ENCODE peak calls at places on chromosome 17, in four cellular contexts. R, V, T and L are unnamed samples.

GRCh38 chr17:60231234-60231633 is 81.5 kb downstream of the CA4 start:
- DNase-seq in R (no peak), V (peak; percentile 22), T (peak; percentile 18), L (peak; percentile 41)

GRCh38 chr17:68356520-68356919 is 65.2 kb downstream of the ARSG start:
- DNase-seq in T (no peak), R (no peak), V (no peak), L (no peak)

GRCh38 chr17:75240394-75241142 is 20.8 kb downstream of the GGA3 start:
- DNase-seq in R (peak; percentile 82), T (peak; percentile 58), V (peak; percentile 84), L (peak; percentile 77)

GRCh38 chr17:67276075-67276474 is 31.1 kb upstream of the HELZ start:
- DNase-seq in R (peak; percentile 68), V (peak; percentile 52), T (peak; percentile 51), L (peak; percentile 61)

GRCh38 chr17:73941919-73942530 is 261.5 kb upstream of the RPL38 start:
- DNase-seq in V (no peak), T (no peak), R (no peak), L (no peak)

GRCh38 chr17:80679816-80680215 is 135.2 kb downstream of the RPTOR start:
- DNase-seq in T (no peak), V (no peak), R (no peak), L (no peak)

GRCh38 chr17:59427425-59427921 is 96.0 kb downstream of the YPEL2 start:
- DNase-seq in T (no peak), V (no peak), R (no peak), L (peak; percentile 20)

GRCh38 chr17:34886831-34887230 is 74.4 kb downstream of the CCT6B start:
- DNase-seq in V (peak; percentile 72), T (no peak), R (no peak), L (no peak)

GRCh38 chr17:71975998-71976649 is 144.7 kb upstream of the SOX9 start:
- DNase-seq in R (peak; percentile 14), V (no peak), T (no peak), L (peak; percentile 86)

GRCh38 chr17:64178011-64178825 is 48.3 kb upstream of the ERN1 start:
- DNase-seq in T (peak; percentile 90), V (no peak), R (no peak), L (no peak)

GRCh38 chr17:35612924-35613521 is 25.9 kb downstream of the AP2B1 start:
- DNase-seq in T (peak; percentile 48), V (peak; percentile 56), R (peak; percentile 46), L (peak; percentile 68)

GRCh38 chr17:15392326-15392739 is 50.9 kb upstream of the TEKT3 start:
- DNase-seq in T (no peak), R (no peak), V (no peak), L (peak; percentile 15)

GRCh38 chr17:9236286-9237052 is 215.2 kb downstream of the NTN1 start:
- DNase-seq in T (no peak), V (no peak), R (no peak), L (no peak)

GRCh38 chr17:32127156-32127897 is 15.0 kb upstream of the RHOT1 start:
- DNase-seq in R (peak; percentile 55), T (no peak), V (peak; percentile 80), L (peak; percentile 75)

GRCh38 chr17:7823581-7824001 is 10.4 kb upstream of the KDM6B start:
- DNase-seq in R (no peak), T (no peak), V (no peak), L (no peak)

GRCh38 chr17:44899074-44899782 is at the start of gene EFTUD2:
- DNase-seq in T (peak; percentile 85), V (peak; percentile 92), R (peak; percentile 89), L (peak; percentile 94)

GRCh38 chr17:51647873-51648272 is 387.5 kb downstream of the UTP18 start:
- DNase-seq in V (no peak), R (no peak), T (no peak), L (peak; percentile 84)

GRCh38 chr17:68383443-68384321 is 73.6 kb downstream of the WIPI1 start:
- DNase-seq in R (no peak), V (no peak), T (peak; percentile 99), L (no peak)

GRCh38 chr17:29216856-29217255 is 29.8 kb upstream of the CRYBA1 start:
- DNase-seq in R (no peak), T (no peak), V (no peak), L (no peak)

GRCh38 chr17:29216181-29216580 is 30.5 kb upstream of the CRYBA1 start:
- DNase-seq in V (no peak), R (no peak), T (no peak), L (no peak)

GRCh38 chr17:29214215-29215146 is 32.2 kb upstream of the CRYBA1 start:
- DNase-seq in R (no peak), T (no peak), V (no peak), L (no peak)

GRCh38 chr17:29215174-29215573 is 31.5 kb upstream of the CRYBA1 start:
- DNase-seq in T (no peak), V (no peak), R (no peak), L (no peak)

GRCh38 chr17:29215717-29216116 is 30.9 kb upstream of the CRYBA1 start:
- DNase-seq in R (no peak), T (no peak), V (no peak), L (no peak)
- TF ChIP-seq NR3C1 in R (no peak), T (no peak), V (no peak), L (no peak)

DNA sequence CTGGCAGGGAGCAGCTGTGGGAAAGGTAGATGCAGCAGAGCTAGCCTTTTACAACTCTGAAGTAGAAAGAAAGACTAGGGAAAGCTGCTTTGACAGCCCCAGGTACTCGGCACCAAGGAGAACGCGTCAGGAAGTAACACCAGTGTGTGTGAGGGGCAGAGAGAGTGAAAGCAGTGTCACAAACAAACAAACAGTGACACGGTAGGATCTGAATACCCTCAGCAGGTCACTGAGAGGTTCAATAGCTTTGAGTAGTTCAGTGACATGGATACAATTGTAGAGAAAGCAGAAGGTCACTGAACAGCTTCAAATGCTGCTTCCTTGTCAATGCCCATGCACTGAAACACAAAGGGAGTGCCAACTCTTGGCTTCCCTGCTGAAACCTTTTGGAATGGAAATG is 150.3 kb upstream of the C17orf78 start:
- DNase-seq in V (no peak), R (no peak), T (no peak), L (no peak)
- TF ChIP-seq NR3C1 in V (no peak), R (no peak), T (no peak), L (no peak)

DNA sequence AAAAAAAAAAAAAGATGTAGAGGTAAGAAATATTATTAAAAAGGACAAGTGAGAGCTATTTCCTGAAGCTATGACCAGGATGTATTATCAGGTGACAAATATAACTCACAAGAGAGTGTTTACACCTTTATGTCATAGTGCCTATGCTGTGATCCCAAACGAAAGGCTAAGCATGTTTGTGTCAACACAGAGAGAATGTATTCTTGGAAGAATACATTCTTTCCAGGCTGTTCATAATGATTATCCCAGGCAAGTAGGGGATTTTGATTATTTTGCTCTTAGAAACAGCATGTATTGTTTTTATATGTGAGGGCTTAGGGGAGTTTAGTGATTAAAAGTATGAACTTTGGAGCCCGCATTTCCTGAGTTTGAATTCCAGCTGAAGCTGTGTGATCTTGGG is 175.0 kb downstream of the SPECC1 start:
- DNase-seq in R (no peak), V (no peak), T (no peak), L (peak; percentile 29)
- TF ChIP-seq NR3C1 in R (no peak), V (no peak), T (no peak), L (no peak)

DNA sequence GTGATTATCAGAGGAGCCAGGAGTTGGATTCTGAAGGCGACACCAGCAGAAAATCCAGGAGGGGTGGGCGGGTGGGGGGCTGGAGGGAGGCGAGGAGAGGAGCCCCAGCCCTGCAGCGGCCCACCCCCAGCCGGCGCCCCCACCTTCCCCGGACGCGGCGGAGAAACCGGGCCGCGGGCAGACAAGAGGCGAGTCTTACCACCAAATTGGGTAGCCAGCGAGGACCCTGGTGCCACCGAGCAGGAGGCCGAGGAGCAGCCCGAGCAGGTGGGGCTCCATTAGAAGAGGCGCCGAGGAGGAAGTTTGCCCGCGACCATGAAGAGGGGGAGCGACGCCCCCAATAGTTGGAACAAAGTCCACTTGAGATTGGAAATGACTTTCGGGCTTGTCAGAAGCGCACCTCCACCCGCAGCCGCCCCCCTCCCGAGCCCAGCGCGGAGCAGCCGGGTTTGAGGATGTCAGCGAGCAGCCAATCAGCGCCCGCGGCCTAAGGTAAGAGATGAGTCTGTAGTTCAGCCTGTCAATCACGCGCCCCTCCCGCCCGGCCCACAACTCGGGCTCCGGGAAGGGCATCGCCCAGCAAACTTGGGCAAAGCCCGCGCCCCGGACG is at the start of gene WNT3:
- DNase-seq in R (peak; percentile 86), V (peak; percentile 77), T (no peak), L (no peak)
- TF ChIP-seq NR3C1 in R (no peak), V (no peak), T (no peak), L (no peak)

DNA sequence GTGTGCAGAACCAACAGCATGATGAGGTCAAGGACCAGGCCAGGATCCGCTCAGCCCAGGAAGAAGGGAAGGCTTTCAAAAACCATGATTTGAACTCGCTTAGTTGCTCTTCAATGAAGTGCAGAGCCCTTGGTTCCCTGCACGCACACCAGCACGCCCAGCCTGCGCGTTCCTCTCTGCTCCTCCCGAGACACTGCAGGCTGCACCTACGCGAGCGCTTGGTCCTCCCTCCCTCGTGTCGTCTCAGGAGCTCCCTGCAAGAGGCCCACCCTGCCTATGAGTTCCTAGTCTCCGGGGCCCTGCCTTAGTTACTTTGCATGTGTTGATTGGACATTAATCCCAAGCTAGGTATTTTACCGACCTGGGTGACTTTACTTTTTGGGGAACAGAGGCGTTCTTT is 132.9 kb upstream of the TNRC6C start:
- DNase-seq in V (no peak), R (no peak), T (peak; percentile 32), L (no peak)
- TF ChIP-seq NR3C1 in V (no peak), R (no peak), T (no peak), L (no peak)